ENCODE peak calls at places on chromosomes 1 and 21, in seven cellular contexts. N is mesendoderm, Y is H9, E is mesenchymal stem cell, F is trophoblast cell, U is H1, J is neuronal stem cell. A is an unnamed sample.

GRCh38 chr1:182386980-182387379 is 4.6 kb downstream of the GLUL start:
- DNase-seq in F (no peak), E (no peak), J (no peak), U (no peak), N (no peak), Y (no peak), A (no peak)

GRCh38 chr1:178564086-178564782 is 51.3 kb downstream of the TEX35 start:
- DNase-seq in N (no peak), F (no peak), E (no peak), Y (no peak), U (no peak), J (no peak), A (no peak)

GRCh38 chr1:6445062-6445763 is 20.6 kb downstream of the ESPN start:
- DNase-seq in F (no peak), J (no peak), E (peak), U (no peak), N (peak), Y (peak), A (peak)

GRCh38 chr1:81170721-81171120 is 630.0 kb upstream of the ADGRL2 start:
- DNase-seq in E (no peak), U (no peak), N (no peak), J (no peak), F (no peak), Y (no peak), A (no peak)

GRCh38 chr1:214318356-214318755 is 37.4 kb downstream of the SMYD2 start:
- DNase-seq in Y (no peak), N (no peak), U (no peak), F (no peak), J (no peak), E (peak), A (no peak)

GRCh38 chr21:36113647-36114428 is 21.0 kb upstream of the CBR3 start:
- DNase-seq in Y (no peak), F (peak), E (no peak), J (no peak), U (no peak), N (no peak), A (no peak)

GRCh38 chr1:235124111-235124510 is 4.5 kb downstream of the TOMM20 start:
- DNase-seq in U (no peak), N (no peak), J (no peak), F (no peak), Y (no peak), E (no peak), A (no peak)

GRCh38 chr1:17125756-17126237 is 6.5 kb upstream of the PADI2 start:
- DNase-seq in F (peak), N (peak), J (peak), Y (peak), U (peak), E (peak), A (peak)

GRCh38 chr1:212255705-212256307 is 29.4 kb upstream of the PPP2R5A start:
- DNase-seq in J (no peak), U (no peak), N (no peak), Y (no peak), E (peak), F (no peak), A (no peak)

GRCh38 chr1:202589190-202589680 is 121.0 kb downstream of the SYT2 start:
- DNase-seq in J (no peak), N (peak), Y (peak), U (peak), E (peak), F (peak), A (peak)

GRCh38 chr1:220925707-220926106 is 46.5 kb downstream of the HLX start:
- DNase-seq in F (no peak), N (no peak), Y (no peak), U (no peak), E (peak), J (no peak), A (no peak)

GRCh38 chr1:207644852-207645631 is at the start of gene CR1L:
- DNase-seq in J (no peak), F (peak), E (no peak), U (no peak), N (no peak), Y (peak), A (peak)

GRCh38 chr1:69499203-69499803 is 68.4 kb upstream of the LRRC7 start:
- DNase-seq in N (no peak), F (no peak), U (no peak), J (no peak), E (no peak), Y (no peak), A (no peak)

GRCh38 chr1:96579639-96580038 is 141.9 kb upstream of the PTBP2 start:
- DNase-seq in U (no peak), Y (no peak), N (peak), J (no peak), E (no peak), F (no peak), A (peak)

GRCh38 chr1:236163460-236164153 is 21.3 kb downstream of the GPR137B start:
- DNase-seq in Y (no peak), N (peak), U (no peak), F (no peak), E (no peak), J (no peak), A (no peak)

GRCh38 chr1:183090386-183091006 is 67.3 kb downstream of the LAMC1 start:
- DNase-seq in F (no peak), E (peak), U (no peak), N (peak), Y (no peak), J (no peak), A (peak)

GRCh38 chr1:199774433-199775089 is 252.9 kb upstream of the NR5A2 start:
- DNase-seq in N (no peak), J (no peak), U (no peak), Y (no peak), E (no peak), F (no peak), A (peak)

GRCh38 chr1:166884040-166884642 is 8.1 kb upstream of the TADA1 start:
- DNase-seq in F (peak), N (peak), E (peak), U (peak), Y (peak), J (peak), A (peak)

GRCh38 chr1:59288046-59288445 is 8.8 kb upstream of the FGGY start:
- DNase-seq in U (no peak), N (peak), Y (no peak), J (no peak), E (no peak), F (no peak), A (no peak)

GRCh38 chr1:9203623-9204022 is 31.0 kb upstream of the H6PD start:
- DNase-seq in U (no peak), Y (no peak), J (no peak), E (no peak), F (no peak), N (no peak), A (no peak)

DNA sequence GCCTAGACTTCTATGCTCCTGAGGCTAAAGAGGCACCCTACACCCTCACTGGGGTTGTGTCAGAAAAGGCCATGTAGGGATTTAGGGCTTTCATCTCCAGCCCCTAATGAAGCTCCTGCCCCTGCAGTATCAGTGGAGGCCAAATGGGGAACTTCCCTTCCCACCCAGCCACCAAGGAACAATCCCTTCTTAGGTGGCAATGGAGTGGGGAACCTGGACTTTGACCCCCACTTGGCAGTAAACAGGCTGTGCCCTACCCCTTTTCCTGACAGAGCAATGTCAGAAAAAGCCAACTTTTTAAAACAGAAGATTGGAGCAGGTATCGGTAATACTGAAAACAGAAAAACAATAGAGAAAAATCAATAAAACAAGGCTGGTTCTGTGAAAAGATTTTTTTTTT is 35.5 kb upstream of the SLC19A2 start:
- DNase-seq in J (no peak), N (no peak), Y (no peak), E (no peak), F (no peak), U (no peak), A (no peak)
- H2AK5ac ChIP-seq in J (no peak), N (no peak), Y (no peak), E (no peak), F (no peak), U (no peak), A (no peak)

DNA sequence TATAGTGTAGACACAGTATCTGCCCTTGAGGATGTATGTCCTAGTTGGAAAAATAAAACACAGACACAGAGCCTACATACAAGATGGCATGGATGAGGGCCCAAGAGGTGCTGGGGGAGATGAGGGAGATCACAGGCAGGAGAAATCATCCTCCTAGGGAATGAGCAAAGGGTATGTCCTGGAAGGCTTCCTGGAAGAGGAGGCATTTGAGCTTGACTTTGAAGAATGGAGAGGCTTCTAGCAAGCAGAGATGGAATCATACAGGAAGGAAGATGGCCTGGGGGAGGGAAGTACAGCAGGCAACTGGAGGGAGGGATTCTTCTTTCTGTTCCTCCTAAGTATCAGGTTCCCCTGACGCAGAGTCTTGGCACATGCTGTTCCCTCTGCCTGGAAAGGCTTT is 103.3 kb downstream of the LACTBL1 start:
- DNase-seq in Y (no peak), F (no peak), E (no peak), N (no peak), J (no peak), U (no peak), A (no peak)
- H2AK5ac ChIP-seq in Y (no peak), F (no peak), E (no peak), N (no peak), J (no peak), U (no peak), A (no peak)

GRCh38 chr21:43294194-43294902 is 125.5 kb downstream of the CRYAA start:
- DNase-seq in F (no peak), J (no peak), N (no peak), U (no peak), E (no peak), Y (no peak), A (no peak)
- H2AK5ac ChIP-seq in F (no peak), J (no peak), N (no peak), U (no peak), E (no peak), Y (no peak), A (no peak)

GRCh38 chr1:209815495-209815894 is 9.6 kb upstream of the IRF6 start:
- DNase-seq in F (no peak), Y (no peak), N (no peak), U (no peak), E (no peak), J (no peak), A (no peak)
- H2AK5ac ChIP-seq in F (no peak), Y (no peak), N (no peak), U (no peak), E (no peak), J (no peak), A (no peak)